ENCODE peak calls at places on chromosomes 11 and 22, in five cellular contexts. One of them, this sample, is unnamed.

GRCh38 chr11:57513911-57514537 is 1.5 kb downstream of the SLC43A1 start:
- DNase-seq in A549: no peak
- DNase-seq in GM23338: peak
- DNase-seq in GM12878: no peak
- DNase-seq in K562: peak
- DNase-seq in this sample: no peak

GRCh38 chr11:114892381-114893197 is 214.3 kb downstream of the NXPE2 start:
- DNase-seq in GM12878: no peak
- DNase-seq in GM23338: peak
- DNase-seq in A549: peak
- DNase-seq in K562: peak
- DNase-seq in this sample: no peak

GRCh38 chr11:110710520-110711381 is 1.5 kb downstream of the ARHGAP20 start:
- DNase-seq in A549: no peak
- DNase-seq in GM12878: no peak
- DNase-seq in K562: no peak
- DNase-seq in GM23338: peak
- DNase-seq in this sample: peak

GRCh38 chr22:21643533-21644357 is 1.6 kb downstream of the SDF2L1 start:
- DNase-seq in GM23338: no peak
- DNase-seq in K562: peak
- DNase-seq in GM12878: no peak
- DNase-seq in A549: no peak
- DNase-seq in this sample: no peak

GRCh38 chr11:101955701-101956100 is 39.4 kb upstream of the ANGPTL5 start:
- DNase-seq in K562: no peak
- DNase-seq in A549: no peak
- DNase-seq in GM12878: no peak
- DNase-seq in GM23338: no peak
- DNase-seq in this sample: no peak

GRCh38 chr22:37931893-37932389 is 21.5 kb downstream of the C22orf23 start:
- DNase-seq in GM23338: no peak
- DNase-seq in GM12878: no peak
- DNase-seq in A549: no peak
- DNase-seq in K562: no peak
- DNase-seq in this sample: no peak

GRCh38 chr11:112962854-112963367 is 1.7 kb downstream of the NCAM1 start:
- DNase-seq in GM12878: no peak
- DNase-seq in K562: no peak
- DNase-seq in A549: no peak
- DNase-seq in GM23338: peak
- DNase-seq in this sample: no peak

GRCh38 chr22:37898441-37899181 is 7.5 kb upstream of the MICALL1 start:
- DNase-seq in A549: peak
- DNase-seq in K562: no peak
- DNase-seq in GM12878: no peak
- DNase-seq in GM23338: peak
- DNase-seq in this sample: peak

GRCh38 chr11:122748968-122749687 is 89.2 kb upstream of the CRTAM start:
- DNase-seq in A549: no peak
- DNase-seq in GM23338: no peak
- DNase-seq in K562: peak
- DNase-seq in GM12878: peak
- DNase-seq in this sample: no peak

GRCh38 chr22:43789452-43789851 is 22.7 kb downstream of the EFCAB6 start:
- DNase-seq in GM12878: no peak
- DNase-seq in K562: no peak
- DNase-seq in GM23338: no peak
- DNase-seq in A549: peak
- DNase-seq in this sample: no peak

GRCh38 chr11:93842461-93842860 is 8.0 kb downstream of the VSTM5 start:
- DNase-seq in GM23338: no peak
- DNase-seq in GM12878: no peak
- DNase-seq in K562: peak
- DNase-seq in A549: peak
- DNase-seq in this sample: no peak

GRCh38 chr11:46446343-46446751 is 54.8 kb upstream of the CHRM4 start:
- DNase-seq in A549: no peak
- DNase-seq in GM12878: no peak
- DNase-seq in K562: no peak
- DNase-seq in GM23338: peak
- DNase-seq in this sample: no peak

GRCh38 chr22:23383491-23384450 is 196.3 kb downstream of the IGLL1 start:
- DNase-seq in GM23338: peak
- DNase-seq in GM12878: no peak
- DNase-seq in K562: no peak
- DNase-seq in A549: no peak
- DNase-seq in this sample: no peak

GRCh38 chr22:47333625-47334024 is 571.2 kb downstream of the TBC1D22A start:
- DNase-seq in GM23338: no peak
- DNase-seq in K562: no peak
- DNase-seq in A549: peak
- DNase-seq in GM12878: no peak
- DNase-seq in this sample: peak

DNA sequence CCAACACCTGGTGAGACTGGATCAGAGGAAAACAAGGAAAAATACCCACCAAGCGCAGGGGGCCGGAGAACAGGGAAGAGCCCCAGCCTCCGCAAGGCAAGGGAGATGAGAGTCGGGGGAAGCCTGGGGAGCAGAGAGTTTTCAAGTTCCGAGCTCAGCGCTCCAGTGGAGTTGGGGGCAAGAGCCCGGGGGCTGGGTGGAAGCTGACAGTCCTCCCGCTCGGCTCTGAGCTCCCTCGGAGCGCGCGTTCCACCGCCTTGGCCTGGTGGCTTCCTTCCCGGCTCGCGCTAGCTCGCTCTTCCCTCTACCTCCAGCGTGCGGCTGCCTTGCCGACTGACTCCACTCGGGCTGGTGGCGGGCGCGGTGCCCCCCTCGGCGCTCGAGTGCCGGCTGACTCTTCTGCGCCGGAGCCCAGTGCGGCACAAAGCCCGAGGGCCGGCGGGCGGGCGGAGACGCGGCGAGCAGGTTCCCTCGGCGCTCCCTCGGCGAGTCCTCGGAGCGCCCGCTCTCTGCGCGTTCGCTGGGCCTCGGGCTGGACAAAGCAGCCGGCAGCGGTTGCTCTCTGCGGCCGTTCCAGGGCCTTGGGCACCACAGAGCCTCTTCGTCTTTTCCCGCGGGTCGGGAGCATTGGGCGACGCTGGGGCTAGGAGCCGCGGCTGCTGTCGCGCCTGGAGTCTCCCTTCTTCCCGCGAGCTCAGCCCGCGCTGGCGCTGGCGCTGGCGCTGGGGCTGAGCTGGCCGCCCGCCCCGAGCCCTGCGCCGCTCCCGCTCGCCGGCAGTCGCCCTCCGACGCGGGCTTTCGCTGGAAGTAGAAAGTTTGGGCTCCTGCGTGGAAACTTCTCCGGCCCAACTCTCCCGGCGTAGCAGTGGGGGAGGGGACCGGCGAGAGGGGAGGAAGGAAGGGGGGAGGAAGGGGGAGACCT is 1.0 kb downstream of the PAX6 start:
- DNase-seq in GM23338: peak
- DNase-seq in K562: no peak
- DNase-seq in A549: peak
- DNase-seq in GM12878: no peak
- DNase-seq in this sample: no peak
- TF ChIP-seq JUNB in GM23338: no peak
- TF ChIP-seq JUNB in K562: no peak
- TF ChIP-seq JUNB in A549: no peak
- TF ChIP-seq JUNB in GM12878: no peak
- TF ChIP-seq JUNB in this sample: no peak

DNA sequence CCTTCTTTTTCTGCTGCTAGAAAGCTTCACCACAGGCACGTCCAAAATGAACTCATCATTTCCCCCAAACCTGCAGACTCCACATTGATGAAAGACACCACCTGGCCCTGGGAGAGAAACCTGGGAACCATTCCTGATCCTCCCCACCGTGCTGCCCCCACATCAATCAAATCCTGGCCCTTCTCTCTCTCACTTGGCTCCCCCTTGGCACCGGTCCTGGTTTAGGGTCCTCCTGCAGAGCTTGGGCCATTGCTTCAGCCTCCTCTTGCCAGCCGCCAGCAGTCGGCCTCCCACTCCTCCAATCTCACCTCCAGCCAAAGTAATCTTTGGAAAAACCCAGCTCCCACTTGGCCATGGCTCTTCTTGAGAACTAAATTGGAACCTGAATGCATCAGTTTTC is 38.5 kb downstream of the RIBC2 start:
- DNase-seq in A549: no peak
- DNase-seq in K562: no peak
- DNase-seq in GM12878: no peak
- DNase-seq in GM23338: no peak
- DNase-seq in this sample: no peak
- TF ChIP-seq JUNB in A549: no peak
- TF ChIP-seq JUNB in K562: no peak
- TF ChIP-seq JUNB in GM12878: no peak
- TF ChIP-seq JUNB in GM23338: no peak
- TF ChIP-seq JUNB in this sample: no peak

GRCh38 chr11:33912405-33913361 is 20.8 kb upstream of the LMO2 start:
- DNase-seq in GM23338: no peak
- DNase-seq in A549: peak
- DNase-seq in K562: peak
- DNase-seq in GM12878: peak
- DNase-seq in this sample: no peak
- TF ChIP-seq JUNB in GM23338: no peak
- TF ChIP-seq JUNB in A549: peak
- TF ChIP-seq JUNB in K562: peak
- TF ChIP-seq JUNB in GM12878: peak
- TF ChIP-seq JUNB in this sample: no peak

DNA sequence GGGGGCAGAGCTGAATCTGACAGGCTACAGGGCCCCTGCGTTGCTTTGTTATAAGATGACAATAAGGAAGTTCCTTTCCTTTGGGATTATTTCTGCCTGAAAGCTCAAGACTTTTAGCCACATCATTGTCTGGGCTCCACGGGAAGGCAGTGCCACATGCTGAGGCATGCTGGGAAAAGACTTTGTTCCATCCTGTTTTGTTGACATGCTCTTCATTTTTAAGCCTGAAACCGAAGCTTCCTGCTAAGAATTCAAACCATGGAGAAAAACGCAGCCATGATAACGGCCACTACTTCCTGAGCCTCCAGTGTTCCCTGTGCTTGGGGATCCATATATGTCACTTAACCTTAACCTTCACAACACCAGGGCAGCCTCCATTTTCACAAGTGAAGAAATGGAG is 5.5 kb upstream of the TCF20 start:
- DNase-seq in GM23338: no peak
- DNase-seq in GM12878: no peak
- DNase-seq in A549: no peak
- DNase-seq in K562: no peak
- DNase-seq in this sample: no peak
- TF ChIP-seq JUNB in GM23338: no peak
- TF ChIP-seq JUNB in GM12878: no peak
- TF ChIP-seq JUNB in A549: no peak
- TF ChIP-seq JUNB in K562: no peak
- TF ChIP-seq JUNB in this sample: no peak

This sample was measured in HepG2.